ENCODE peak calls at places on chromosomes 12 and 14, in six cellular contexts. P, Z, S, D, Y and M are unnamed samples.

GRCh38 chr14:58768977-58769376 is 131.2 kb downstream of the DACT1 start:
- DNase-seq in Z (no peak), Y (no peak), S (no peak), P (no peak), D (no peak), M (no peak)

GRCh38 chr14:105974902-105975301 is 448.5 kb downstream of the TMEM121 start:
- DNase-seq in P (peak; percentile 19), D (peak; percentile 41), S (no peak), Z (peak; percentile 37), Y (no peak), M (no peak)

GRCh38 chr12:81588609-81589008 is 170.5 kb downstream of the PPFIA2 start:
- DNase-seq in S (no peak), Z (no peak), P (no peak), D (no peak), Y (no peak), M (no peak)

GRCh38 chr12:79420146-79420618 is 270.6 kb downstream of the PAWR start:
- DNase-seq in P (no peak), D (peak; percentile 52), S (peak; percentile 72), Y (no peak), Z (no peak), M (peak; percentile 83)

GRCh38 chr14:96424104-96424989 is 32.4 kb downstream of the AK7 start:
- DNase-seq in P (peak; percentile 21), Y (peak; percentile 61), Z (no peak), S (no peak), D (peak; percentile 41), M (peak; percentile 72)

GRCh38 chr12:71938728-71939385 is at the start of gene TPH2:
- DNase-seq in S (peak; percentile 96), D (peak; percentile 82), P (peak; percentile 72), Z (no peak), Y (no peak), M (peak; percentile 79)

GRCh38 chr12:48999371-49000131 is at the start of gene DDN:
- DNase-seq in Y (peak; percentile 62), D (no peak), Z (no peak), S (peak; percentile 85), P (no peak), M (peak; percentile 45)

GRCh38 chr14:66082009-66082408 is 404.2 kb upstream of the CCDC196 start:
- DNase-seq in P (no peak), D (no peak), Y (no peak), Z (no peak), S (no peak), M (no peak)

GRCh38 chr14:55731881-55732498 is 152.0 kb downstream of the KTN1 start:
- DNase-seq in Y (no peak), Z (no peak), S (no peak), D (peak; percentile 58), P (peak; percentile 69), M (peak; percentile 60)

GRCh38 chr12:107017042-107017441 is 30.1 kb upstream of the MTERF2 start:
- DNase-seq in P (no peak), Y (no peak), D (no peak), Z (no peak), S (no peak), M (no peak)

GRCh38 chr12:3967556-3968160 is 94.5 kb upstream of the PARP11 start:
- DNase-seq in P (no peak), D (no peak), S (peak; percentile 95), Z (no peak), Y (no peak), M (no peak)

GRCh38 chr12:16670456-16671050 is 64.6 kb upstream of the LMO3 start:
- DNase-seq in S (no peak), Z (no peak), P (no peak), D (no peak), Y (no peak), M (no peak)

GRCh38 chr12:103600967-103601728 is 14.1 kb downstream of the STAB2 start:
- DNase-seq in D (no peak), P (peak; percentile 50), Y (no peak), Z (no peak), S (no peak), M (no peak)

GRCh38 chr12:5014269-5014668 is 29.4 kb upstream of the KCNA5 start:
- DNase-seq in Z (no peak), S (no peak), D (no peak), P (no peak), Y (no peak), M (no peak)

GRCh38 chr12:93139028-93139665 is 210.1 kb upstream of the EEA1 start:
- DNase-seq in D (no peak), S (no peak), P (no peak), Z (no peak), Y (no peak), M (no peak)

GRCh38 chr14:78631551-78631950 is 461.4 kb downstream of the NRXN3 start:
- DNase-seq in Y (no peak), S (no peak), P (no peak), D (no peak), Z (no peak), M (no peak)

GRCh38 chr12:114649585-114649984 is 34.4 kb downstream of the TBX3 start:
- DNase-seq in P (no peak), S (no peak), Y (no peak), Z (no peak), D (no peak), M (no peak)

GRCh38 chr12:75877588-75878381 is 153.8 kb downstream of the PHLDA1 start:
- DNase-seq in P (peak; percentile 22), Y (no peak), D (no peak), S (no peak), Z (no peak), M (no peak)

GRCh38 chr14:20568393-20568792 is 7.5 kb upstream of the RNASE9 start:
- DNase-seq in D (no peak), S (no peak), Z (no peak), Y (no peak), P (no peak), M (no peak)

GRCh38 chr12:53200458-53201169 is 6.4 kb downstream of the ITGB7 start:
- DNase-seq in D (no peak), S (no peak), P (no peak), Z (no peak), Y (no peak), M (no peak)

GRCh38 chr12:58359084-58359483 is 417.7 kb downstream of the ATP23 start:
- DNase-seq in Z (no peak), P (peak; percentile 23), Y (no peak), S (no peak), D (no peak), M (no peak)

GRCh38 chr14:96138241-96138640 is 66.4 kb upstream of the BDKRB2 start:
- DNase-seq in Y (no peak), S (no peak), Z (no peak), D (no peak), P (no peak), M (no peak)

GRCh38 chr14:77037886-77038511 is 9.5 kb upstream of the IRF2BPL start:
- DNase-seq in D (no peak), Z (no peak), P (no peak), S (peak; percentile 67), Y (peak; percentile 72), M (no peak)

GRCh38 chr14:32469388-32470160 is 140.5 kb downstream of the AKAP6 start:
- DNase-seq in S (no peak), D (no peak), P (no peak), Y (no peak), Z (no peak), M (peak; percentile 52)

GRCh38 chr12:46219892-46220655 is 48.8 kb downstream of the SLC38A1 start:
- DNase-seq in S (peak; percentile 91), P (no peak), Y (peak; percentile 57), Z (no peak), D (peak; percentile 35), M (peak; percentile 56)

GRCh38 chr12:126727218-126727601 is 1539.8 kb upstream of the TMEM132C start:
- DNase-seq in Z (no peak), S (no peak), P (no peak), Y (no peak), D (no peak), M (no peak)

GRCh38 chr14:71803539-71804260 is 128.5 kb upstream of the RGS6 start:
- DNase-seq in P (no peak), D (peak; percentile 2), Y (no peak), S (no peak), Z (no peak), M (peak; percentile 68)

GRCh38 chr14:52950410-52950897 is 396 bp downstream of the FERMT2 start:
- DNase-seq in Y (peak; percentile 54), D (peak; percentile 57), Z (no peak), S (peak; percentile 72), P (peak; percentile 77), M (peak; percentile 70)

GRCh38 chr14:64812412-64812811 is 67.3 kb downstream of the SPTB start:
- DNase-seq in S (peak; percentile 77), Y (peak; percentile 82), P (no peak), D (peak; percentile 74), Z (no peak), M (no peak)

GRCh38 chr12:21852251-21852650 is 77.7 kb upstream of the KCNJ8 start:
- DNase-seq in Z (no peak), Y (no peak), S (no peak), P (no peak), D (no peak), M (no peak)

GRCh38 chr12:78793982-78794381 is 70.6 kb upstream of the SYT1 start:
- DNase-seq in P (peak; percentile 30), Y (no peak), Z (no peak), S (no peak), D (no peak), M (no peak)

GRCh38 chr12:23888396-23889068 is 60.9 kb downstream of the SOX5 start:
- DNase-seq in D (no peak), Y (no peak), Z (no peak), S (no peak), P (no peak), M (no peak)

GRCh38 chr12:102567031-102567985 is 86.9 kb upstream of the IGF1 start:
- DNase-seq in D (peak; percentile 24), S (peak; percentile 98), Y (no peak), P (no peak), Z (no peak), M (no peak)

GRCh38 chr14:44782775-44783238 is 178.9 kb downstream of the KLHL28 start:
- DNase-seq in P (no peak), S (no peak), Z (no peak), Y (no peak), D (no peak), M (no peak)

GRCh38 chr12:132404956-132405741 is 75.8 kb upstream of the GALNT9 start:
- DNase-seq in Y (peak; percentile 34), P (no peak), Z (no peak), S (no peak), D (no peak), M (no peak)

GRCh38 chr12:12467701-12468218 is 94.9 kb downstream of the DUSP16 start:
- DNase-seq in D (no peak), S (peak; percentile 53), Y (peak; percentile 61), Z (no peak), P (no peak), M (no peak)

GRCh38 chr14:50659327-50659974 is 8.7 kb downstream of the SAV1 start:
- DNase-seq in Z (no peak), Y (no peak), P (no peak), D (peak; percentile 54), S (no peak), M (peak; percentile 37)

GRCh38 chr14:94926176-94926575 is 156.3 kb upstream of the GSC start:
- DNase-seq in Y (no peak), D (no peak), Z (no peak), S (peak; percentile 40), P (no peak), M (no peak)